ENCODE peak calls at places on chromosomes 5 and 9, in seven cellular contexts. One of them, this sample, is unnamed.

GRCh38 chr5:111746791-111747190 is 10.2 kb downstream of the NREP start:
- DNase-seq in GDM1: no peak
- DNase-seq in Caki2: no peak
- DNase-seq in left cardiac atrium: no peak
- DNase-seq in cardiac muscle cell: no peak
- DNase-seq in tibial nerve: no peak
- DNase-seq in iris pigment epithelial cell: no peak
- DNase-seq in this sample: no peak

GRCh38 chr9:34072868-34073590 is 24.3 kb upstream of the UBAP2 start:
- DNase-seq in GDM1: no peak
- DNase-seq in Caki2: peak
- DNase-seq in left cardiac atrium: no peak
- DNase-seq in cardiac muscle cell: no peak
- DNase-seq in tibial nerve: no peak
- DNase-seq in iris pigment epithelial cell: peak
- DNase-seq in this sample: no peak

GRCh38 chr9:138020795-138021182 is 143.2 kb downstream of the CACNA1B start:
- DNase-seq in GDM1: no peak
- DNase-seq in Caki2: no peak
- DNase-seq in left cardiac atrium: no peak
- DNase-seq in cardiac muscle cell: no peak
- DNase-seq in tibial nerve: no peak
- DNase-seq in iris pigment epithelial cell: no peak
- DNase-seq in this sample: no peak

GRCh38 chr5:142617416-142617815 is 68.5 kb downstream of the FGF1 start:
- DNase-seq in GDM1: no peak
- DNase-seq in Caki2: no peak
- DNase-seq in left cardiac atrium: no peak
- DNase-seq in cardiac muscle cell: no peak
- DNase-seq in tibial nerve: no peak
- DNase-seq in iris pigment epithelial cell: no peak
- DNase-seq in this sample: no peak

GRCh38 chr9:104905931-104906330 is 22.0 kb downstream of the ABCA1 start:
- DNase-seq in GDM1: no peak
- DNase-seq in Caki2: no peak
- DNase-seq in left cardiac atrium: no peak
- DNase-seq in cardiac muscle cell: no peak
- DNase-seq in tibial nerve: no peak
- DNase-seq in iris pigment epithelial cell: no peak
- DNase-seq in this sample: no peak

GRCh38 chr5:154271936-154272514 is 81.5 kb downstream of the GALNT10 start:
- DNase-seq in GDM1: no peak
- DNase-seq in Caki2: no peak
- DNase-seq in left cardiac atrium: no peak
- DNase-seq in cardiac muscle cell: no peak
- DNase-seq in tibial nerve: no peak
- DNase-seq in iris pigment epithelial cell: no peak
- DNase-seq in this sample: no peak

GRCh38 chr5:6705959-6706358 is 7.3 kb upstream of the TENT4A start:
- DNase-seq in GDM1: no peak
- DNase-seq in Caki2: no peak
- DNase-seq in left cardiac atrium: no peak
- DNase-seq in cardiac muscle cell: no peak
- DNase-seq in tibial nerve: no peak
- DNase-seq in iris pigment epithelial cell: no peak
- DNase-seq in this sample: no peak

GRCh38 chr9:80030801-80031200 is 459.0 kb downstream of the TLE4 start:
- DNase-seq in GDM1: no peak
- DNase-seq in Caki2: no peak
- DNase-seq in left cardiac atrium: no peak
- DNase-seq in cardiac muscle cell: no peak
- DNase-seq in tibial nerve: no peak
- DNase-seq in iris pigment epithelial cell: peak
- DNase-seq in this sample: no peak

GRCh38 chr5:16932401-16932800 is 3.7 kb downstream of the MYO10 start:
- DNase-seq in GDM1: no peak
- DNase-seq in Caki2: peak
- DNase-seq in left cardiac atrium: no peak
- DNase-seq in cardiac muscle cell: no peak
- DNase-seq in tibial nerve: no peak
- DNase-seq in iris pigment epithelial cell: no peak
- DNase-seq in this sample: no peak

GRCh38 chr5:132777209-132778069 is at the start of gene SEPTIN8:
- DNase-seq in GDM1: no peak
- DNase-seq in Caki2: no peak
- DNase-seq in left cardiac atrium: peak
- DNase-seq in cardiac muscle cell: peak
- DNase-seq in tibial nerve: no peak
- DNase-seq in iris pigment epithelial cell: peak
- DNase-seq in this sample: peak

GRCh38 chr5:55564716-55565115 is 30.0 kb upstream of the PLPP1 start:
- DNase-seq in GDM1: no peak
- DNase-seq in Caki2: no peak
- DNase-seq in left cardiac atrium: no peak
- DNase-seq in cardiac muscle cell: no peak
- DNase-seq in tibial nerve: no peak
- DNase-seq in iris pigment epithelial cell: no peak
- DNase-seq in this sample: no peak

GRCh38 chr9:108086624-108087023 is 597.1 kb upstream of the KLF4 start:
- DNase-seq in GDM1: no peak
- DNase-seq in Caki2: no peak
- DNase-seq in left cardiac atrium: no peak
- DNase-seq in cardiac muscle cell: no peak
- DNase-seq in tibial nerve: no peak
- DNase-seq in iris pigment epithelial cell: no peak
- DNase-seq in this sample: no peak

GRCh38 chr5:62312674-62313073 is 6.7 kb downstream of the KIF2A start:
- DNase-seq in GDM1: no peak
- DNase-seq in Caki2: no peak
- DNase-seq in left cardiac atrium: no peak
- DNase-seq in cardiac muscle cell: no peak
- DNase-seq in tibial nerve: no peak
- DNase-seq in iris pigment epithelial cell: no peak
- DNase-seq in this sample: no peak

GRCh38 chr9:132717326-132717945 is 47.2 kb downstream of the GTF3C4 start:
- DNase-seq in GDM1: no peak
- DNase-seq in Caki2: no peak
- DNase-seq in left cardiac atrium: no peak
- DNase-seq in cardiac muscle cell: no peak
- DNase-seq in tibial nerve: no peak
- DNase-seq in iris pigment epithelial cell: no peak
- DNase-seq in this sample: no peak

GRCh38 chr5:61632064-61632463 is 300.0 kb downstream of the ZSWIM6 start:
- DNase-seq in GDM1: no peak
- DNase-seq in Caki2: no peak
- DNase-seq in left cardiac atrium: no peak
- DNase-seq in cardiac muscle cell: no peak
- DNase-seq in tibial nerve: no peak
- DNase-seq in iris pigment epithelial cell: no peak
- DNase-seq in this sample: no peak

GRCh38 chr5:11596185-11596584 is 308.1 kb downstream of the CTNND2 start:
- DNase-seq in GDM1: no peak
- DNase-seq in Caki2: no peak
- DNase-seq in left cardiac atrium: no peak
- DNase-seq in cardiac muscle cell: no peak
- DNase-seq in tibial nerve: no peak
- DNase-seq in iris pigment epithelial cell: no peak
- DNase-seq in this sample: no peak

GRCh38 chr9:749712-750111 is 91.8 kb upstream of the DMRT1 start:
- DNase-seq in GDM1: no peak
- DNase-seq in Caki2: no peak
- DNase-seq in left cardiac atrium: no peak
- DNase-seq in cardiac muscle cell: no peak
- DNase-seq in tibial nerve: no peak
- DNase-seq in iris pigment epithelial cell: no peak
- DNase-seq in this sample: no peak

GRCh38 chr9:14221558-14221957 is 92.4 kb downstream of the NFIB start:
- DNase-seq in GDM1: no peak
- DNase-seq in Caki2: peak
- DNase-seq in left cardiac atrium: no peak
- DNase-seq in cardiac muscle cell: no peak
- DNase-seq in tibial nerve: no peak
- DNase-seq in iris pigment epithelial cell: peak
- DNase-seq in this sample: no peak

GRCh38 chr9:36772449-36773370 is 200.0 kb downstream of the MELK start:
- DNase-seq in GDM1: no peak
- DNase-seq in Caki2: no peak
- DNase-seq in left cardiac atrium: no peak
- DNase-seq in cardiac muscle cell: peak
- DNase-seq in tibial nerve: no peak
- DNase-seq in iris pigment epithelial cell: peak
- DNase-seq in this sample: no peak

GRCh38 chr9:96192710-96193109 is 109.3 kb downstream of the HSD17B3 start:
- DNase-seq in GDM1: no peak
- DNase-seq in Caki2: no peak
- DNase-seq in left cardiac atrium: no peak
- DNase-seq in cardiac muscle cell: no peak
- DNase-seq in tibial nerve: no peak
- DNase-seq in iris pigment epithelial cell: no peak
- DNase-seq in this sample: no peak

GRCh38 chr9:94919376-94920098 is 193.0 kb downstream of the AOPEP start:
- DNase-seq in GDM1: no peak
- DNase-seq in Caki2: peak
- DNase-seq in left cardiac atrium: peak
- DNase-seq in cardiac muscle cell: peak
- DNase-seq in tibial nerve: no peak
- DNase-seq in iris pigment epithelial cell: peak
- DNase-seq in this sample: no peak

GRCh38 chr5:24510523-24510988 is 134.2 kb downstream of the CDH10 start:
- DNase-seq in GDM1: no peak
- DNase-seq in Caki2: peak
- DNase-seq in left cardiac atrium: no peak
- DNase-seq in cardiac muscle cell: no peak
- DNase-seq in tibial nerve: no peak
- DNase-seq in iris pigment epithelial cell: no peak
- DNase-seq in this sample: no peak

GRCh38 chr9:23938908-23939307 is 112.9 kb upstream of the ELAVL2 start:
- DNase-seq in GDM1: no peak
- DNase-seq in Caki2: no peak
- DNase-seq in left cardiac atrium: no peak
- DNase-seq in cardiac muscle cell: no peak
- DNase-seq in tibial nerve: no peak
- DNase-seq in iris pigment epithelial cell: no peak
- DNase-seq in this sample: no peak

GRCh38 chr5:132907161-132907560 is 33.7 kb downstream of the LEAP2 start:
- DNase-seq in GDM1: no peak
- DNase-seq in Caki2: peak
- DNase-seq in left cardiac atrium: no peak
- DNase-seq in cardiac muscle cell: no peak
- DNase-seq in tibial nerve: no peak
- DNase-seq in iris pigment epithelial cell: no peak
- DNase-seq in this sample: no peak